ENCODE peak calls at places on chromosomes 11 and 22, in five cellular contexts. One of them, this sample, is unnamed.

GRCh38 chr11:132466983-132467382 is 1065.3 kb downstream of the OPCML start:
- DNase-seq in HCT116: no peak
- DNase-seq in uterus: no peak
- DNase-seq in Calu3: no peak
- DNase-seq in kidney epithelial cell: no peak
- DNase-seq in this sample: no peak

GRCh38 chr11:114160884-114161283 is 101.4 kb downstream of the ZBTB16 start:
- DNase-seq in kidney epithelial cell: no peak
- DNase-seq in HCT116: no peak
- DNase-seq in Calu3: no peak
- DNase-seq in uterus: no peak
- DNase-seq in this sample: no peak

GRCh38 chr11:62607729-62608128 is 4.8 kb downstream of the EML3 start:
- DNase-seq in kidney epithelial cell: no peak
- DNase-seq in uterus: no peak
- DNase-seq in Calu3: no peak
- DNase-seq in HCT116: no peak
- DNase-seq in this sample: no peak

GRCh38 chr11:86182976-86183584 is 61.5 kb upstream of the EED start:
- DNase-seq in Calu3: peak
- DNase-seq in kidney epithelial cell: no peak
- DNase-seq in uterus: no peak
- DNase-seq in HCT116: no peak
- DNase-seq in this sample: no peak

GRCh38 chr11:111798279-111798678 is 32.1 kb upstream of the PPP2R1B start:
- DNase-seq in HCT116: no peak
- DNase-seq in kidney epithelial cell: no peak
- DNase-seq in Calu3: no peak
- DNase-seq in uterus: no peak
- DNase-seq in this sample: no peak

GRCh38 chr11:78649361-78650215 is 74.9 kb upstream of the NARS2 start:
- DNase-seq in uterus: no peak
- DNase-seq in kidney epithelial cell: no peak
- DNase-seq in HCT116: no peak
- DNase-seq in Calu3: no peak
- DNase-seq in this sample: no peak

GRCh38 chr11:125995313-125995712 is 49.5 kb downstream of the VSIG10L2 start:
- DNase-seq in HCT116: no peak
- DNase-seq in Calu3: no peak
- DNase-seq in kidney epithelial cell: no peak
- DNase-seq in uterus: no peak
- DNase-seq in this sample: no peak

GRCh38 chr11:58963551-58964075 is 24.3 kb downstream of the GLYATL1 start:
- DNase-seq in kidney epithelial cell: peak
- DNase-seq in Calu3: peak
- DNase-seq in uterus: no peak
- DNase-seq in HCT116: no peak
- DNase-seq in this sample: no peak

GRCh38 chr22:50550395-50550794 is 4.7 kb downstream of the KLHDC7B start:
- DNase-seq in Calu3: no peak
- DNase-seq in kidney epithelial cell: no peak
- DNase-seq in uterus: no peak
- DNase-seq in HCT116: no peak
- DNase-seq in this sample: no peak

GRCh38 chr22:39746600-39747262 is 146.8 kb downstream of the ENTHD1 start:
- DNase-seq in HCT116: no peak
- DNase-seq in Calu3: no peak
- DNase-seq in uterus: no peak
- DNase-seq in kidney epithelial cell: no peak
- DNase-seq in this sample: no peak

GRCh38 chr11:133905677-133906156 is 51.1 kb downstream of the IGSF9B start:
- DNase-seq in kidney epithelial cell: no peak
- DNase-seq in HCT116: no peak
- DNase-seq in Calu3: no peak
- DNase-seq in uterus: no peak
- DNase-seq in this sample: no peak

GRCh38 chr11:133902506-133902905 is 54.3 kb downstream of the IGSF9B start:
- DNase-seq in uterus: no peak
- DNase-seq in Calu3: no peak
- DNase-seq in kidney epithelial cell: no peak
- DNase-seq in HCT116: no peak
- DNase-seq in this sample: no peak

GRCh38 chr11:133904818-133905515 is 51.8 kb downstream of the IGSF9B start:
- DNase-seq in kidney epithelial cell: no peak
- DNase-seq in Calu3: no peak
- DNase-seq in uterus: no peak
- DNase-seq in HCT116: no peak
- DNase-seq in this sample: no peak

GRCh38 chr11:133903056-133903455 is 53.7 kb downstream of the IGSF9B start:
- DNase-seq in HCT116: no peak
- DNase-seq in kidney epithelial cell: no peak
- DNase-seq in uterus: no peak
- DNase-seq in Calu3: no peak
- DNase-seq in this sample: no peak

DNA sequence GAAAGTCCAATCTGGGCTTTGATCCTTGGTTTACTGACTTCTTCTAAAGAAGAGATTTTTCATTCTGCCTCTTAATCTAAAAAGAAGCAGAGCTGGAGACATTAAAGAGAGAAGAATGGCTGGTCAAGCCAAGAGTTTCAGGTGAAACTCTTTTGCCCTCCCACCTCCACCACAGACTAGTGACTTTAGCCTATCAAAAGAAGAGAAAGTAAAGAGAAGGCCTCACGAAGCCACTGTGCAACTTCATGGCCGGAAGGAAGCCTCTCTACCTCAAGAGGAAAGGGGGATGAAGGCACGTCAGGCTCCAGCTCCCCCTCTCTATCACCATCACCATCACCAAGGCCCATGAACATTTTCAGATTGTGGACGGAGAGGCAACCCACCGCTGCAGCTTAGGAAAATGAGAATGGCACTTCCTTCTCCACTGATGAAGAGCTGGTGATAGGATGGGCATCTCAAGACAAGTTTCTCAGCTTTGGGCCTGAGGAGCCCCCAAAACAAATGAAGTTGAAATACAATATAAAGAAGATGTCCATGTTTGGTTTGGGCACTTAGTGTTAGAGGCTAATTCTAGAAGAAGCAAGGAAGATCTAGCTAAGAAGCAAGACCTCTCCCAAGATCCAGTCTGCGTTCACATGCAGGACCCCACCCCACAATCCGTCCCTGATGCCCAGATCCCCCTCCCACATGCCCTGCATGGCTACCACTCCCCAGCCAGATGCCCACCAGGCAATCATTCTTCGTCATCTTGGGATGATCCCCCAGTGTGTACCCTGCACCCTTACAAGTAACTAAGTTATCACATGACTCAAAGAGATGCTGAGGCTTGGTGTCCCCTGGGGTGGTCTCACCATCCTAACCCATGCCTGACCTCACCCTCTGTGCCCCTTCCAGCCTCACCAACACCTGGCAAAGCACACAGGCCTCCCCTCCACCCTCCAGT is 52.6 kb downstream of the IGSF9B start:
- DNase-seq in HCT116: no peak
- DNase-seq in uterus: no peak
- DNase-seq in kidney epithelial cell: no peak
- DNase-seq in Calu3: no peak
- DNase-seq in this sample: no peak
- TF ChIP-seq CTCF in HCT116: no peak
- TF ChIP-seq CTCF in uterus: no peak
- TF ChIP-seq CTCF in kidney epithelial cell: no peak
- TF ChIP-seq CTCF in Calu3: no peak
- TF ChIP-seq CTCF in this sample: no peak

DNA sequence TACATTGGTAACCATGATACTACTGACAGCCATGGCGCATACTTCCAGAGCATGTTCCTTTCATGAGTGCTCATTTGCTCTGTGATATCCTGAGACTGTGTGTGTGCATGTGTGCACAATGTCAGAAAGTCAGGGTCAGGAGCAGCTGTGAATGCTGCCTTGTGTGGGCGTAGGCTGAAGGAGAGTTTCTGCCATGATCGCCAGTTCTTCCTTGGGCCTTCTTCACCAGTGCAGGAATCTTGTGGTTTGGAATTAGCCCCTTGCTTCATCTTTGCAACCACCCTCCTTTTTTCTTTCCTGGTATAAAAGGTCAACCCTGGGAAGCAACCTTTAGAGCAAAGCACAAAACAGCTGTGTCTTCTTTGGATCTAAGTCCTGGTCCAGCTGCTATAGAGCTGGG is 10.3 kb downstream of the TUBA8 start:
- DNase-seq in Calu3: no peak
- DNase-seq in uterus: no peak
- DNase-seq in HCT116: no peak
- DNase-seq in kidney epithelial cell: no peak
- DNase-seq in this sample: no peak
- TF ChIP-seq CTCF in Calu3: no peak
- TF ChIP-seq CTCF in uterus: no peak
- TF ChIP-seq CTCF in HCT116: no peak
- TF ChIP-seq CTCF in kidney epithelial cell: no peak
- TF ChIP-seq CTCF in this sample: no peak

DNA sequence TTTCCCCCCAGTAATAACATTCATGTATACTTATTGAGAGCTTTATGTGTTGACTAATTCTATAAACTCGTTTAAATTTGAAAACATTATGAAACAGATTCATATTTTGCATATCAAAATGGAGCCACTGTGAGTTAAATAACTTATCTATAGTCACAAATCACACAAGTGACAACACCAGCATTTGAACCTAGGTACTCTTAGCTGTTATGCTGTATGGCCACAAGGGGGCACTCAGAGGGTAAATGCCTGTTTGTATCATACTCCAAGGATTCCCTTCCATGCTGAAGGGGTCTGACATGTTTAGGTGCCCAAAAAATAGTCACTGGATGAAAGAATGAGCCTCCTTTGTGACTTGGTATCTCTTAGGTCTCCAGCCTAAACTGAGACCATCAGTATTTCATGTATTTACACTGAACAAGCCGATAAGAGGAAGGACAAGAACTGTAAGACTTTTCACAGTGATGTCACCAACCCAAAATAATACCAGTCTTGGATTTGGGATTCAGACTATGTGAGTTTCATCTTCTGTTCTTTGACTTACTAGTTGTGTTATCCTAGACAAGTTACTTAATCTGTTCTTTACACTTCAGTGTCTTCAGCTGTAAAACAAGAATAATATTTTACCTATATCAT is 12.2 kb upstream of the OR52D1 start:
- DNase-seq in kidney epithelial cell: peak
- DNase-seq in Calu3: peak
- DNase-seq in uterus: no peak
- DNase-seq in HCT116: peak
- DNase-seq in this sample: peak
- TF ChIP-seq CTCF in kidney epithelial cell: peak
- TF ChIP-seq CTCF in Calu3: peak
- TF ChIP-seq CTCF in uterus: peak
- TF ChIP-seq CTCF in HCT116: peak
- TF ChIP-seq CTCF in this sample: peak

GRCh38 chr11:120696597-120696996 is 185.0 kb downstream of the GRIK4 start:
- DNase-seq in uterus: no peak
- DNase-seq in HCT116: no peak
- DNase-seq in Calu3: no peak
- DNase-seq in kidney epithelial cell: no peak
- DNase-seq in this sample: no peak
- TF ChIP-seq CTCF in uterus: no peak
- TF ChIP-seq CTCF in HCT116: no peak
- TF ChIP-seq CTCF in Calu3: no peak
- TF ChIP-seq CTCF in kidney epithelial cell: peak
- TF ChIP-seq CTCF in this sample: no peak

GRCh38 chr11:102309621-102310541 is 7.4 kb upstream of the BIRC3 start:
- DNase-seq in HCT116: no peak
- DNase-seq in Calu3: no peak
- DNase-seq in kidney epithelial cell: no peak
- DNase-seq in uterus: no peak
- DNase-seq in this sample: no peak
- TF ChIP-seq CTCF in HCT116: peak
- TF ChIP-seq CTCF in Calu3: no peak
- TF ChIP-seq CTCF in kidney epithelial cell: peak
- TF ChIP-seq CTCF in uterus: no peak
- TF ChIP-seq CTCF in this sample: no peak

DNA sequence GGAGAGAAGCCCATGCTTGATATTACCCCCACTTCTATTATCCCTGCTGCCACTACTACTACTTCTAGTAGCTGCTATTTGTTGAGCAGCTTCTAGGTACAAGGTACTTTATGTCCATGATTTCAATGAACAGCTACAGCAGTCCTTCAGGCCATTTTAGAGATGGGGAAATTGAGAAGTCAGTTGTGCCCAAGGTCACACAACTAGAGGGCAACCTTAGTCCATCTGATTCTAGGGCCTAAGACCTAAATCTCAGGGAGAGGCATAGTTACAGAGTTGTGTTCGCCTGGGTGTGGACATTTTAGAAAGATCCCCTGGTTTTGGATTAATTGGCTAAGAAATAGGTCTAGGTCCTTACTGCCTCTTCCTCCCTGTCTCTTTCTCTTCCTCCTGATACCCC is 52.3 kb downstream of the MICAL2 start:
- DNase-seq in HCT116: no peak
- DNase-seq in Calu3: no peak
- DNase-seq in uterus: no peak
- DNase-seq in kidney epithelial cell: no peak
- DNase-seq in this sample: no peak
- TF ChIP-seq CTCF in HCT116: peak
- TF ChIP-seq CTCF in Calu3: no peak
- TF ChIP-seq CTCF in uterus: no peak
- TF ChIP-seq CTCF in kidney epithelial cell: no peak
- TF ChIP-seq CTCF in this sample: no peak